ENCODE peak calls at places on chromosomes 2 and 18, in five cellular contexts. H, M, O, A and E are unnamed samples.

GRCh38 chr18:42131044-42131939 is 176.3 kb downstream of the PIK3C3 start:
- DNase-seq in A (no peak), M (no peak), H (no peak), O (no peak), E (no peak)

GRCh38 chr18:48578289-48578688 is 39.5 kb downstream of the CTIF start:
- DNase-seq in O (no peak), A (no peak), H (no peak), M (no peak), E (no peak)

GRCh38 chr2:45892236-45892701 is 240.8 kb downstream of the PRKCE start:
- DNase-seq in O (no peak), H (no peak), M (no peak), A (no peak), E (no peak)

GRCh38 chr2:43032248-43032893 is 194.0 kb downstream of the ZFP36L2 start:
- DNase-seq in O (no peak), M (no peak), H (no peak), A (peak; percentile 77), E (no peak)

GRCh38 chr2:239935789-239936758 is 89.1 kb downstream of the NDUFA10 start:
- DNase-seq in A (no peak), M (peak; percentile 52), H (no peak), O (no peak), E (no peak)

GRCh38 chr2:10161206-10161931 is 38.8 kb downstream of the RRM2 start:
- DNase-seq in A (peak; percentile 77), M (no peak), O (no peak), H (no peak), E (no peak)

GRCh38 chr2:209556354-209556961 is 132.6 kb downstream of the MAP2 start:
- DNase-seq in H (peak; percentile 6), M (no peak), O (no peak), A (peak; percentile 34), E (no peak)

GRCh38 chr2:9678554-9678953 is 47.8 kb upstream of the YWHAQ start:
- DNase-seq in A (no peak), O (no peak), H (no peak), M (no peak), E (no peak)

GRCh38 chr2:30267161-30267568 is 35.8 kb downstream of the LBH start:
- DNase-seq in A (no peak), O (no peak), M (peak; percentile 85), H (no peak), E (no peak)

GRCh38 chr2:157338013-157338412 is 12.4 kb upstream of the ERMN start:
- DNase-seq in A (no peak), H (no peak), M (no peak), O (no peak), E (no peak)

GRCh38 chr2:188776634-188777033 is 197.5 kb upstream of the COL3A1 start:
- DNase-seq in M (no peak), H (no peak), A (no peak), O (no peak), E (no peak)

GRCh38 chr18:53457068-53457467 is 767.4 kb downstream of the MBD2 start:
- DNase-seq in A (no peak), H (no peak), O (no peak), M (no peak), E (no peak)

GRCh38 chr18:13558790-13559189 is 167.6 kb downstream of the FAM210A start:
- DNase-seq in M (no peak), H (no peak), A (no peak), O (no peak), E (no peak)

GRCh38 chr2:231922945-231923344 is 3.3 kb downstream of the NPPC start:
- DNase-seq in M (peak; percentile 12), A (no peak), H (no peak), O (no peak), E (no peak)

GRCh38 chr2:10286216-10287037 is 16.3 kb upstream of the HPCAL1 start:
- DNase-seq in M (no peak), O (peak; percentile 64), H (no peak), A (no peak), E (no peak)

GRCh38 chr2:119292226-119292625 is 68.6 kb downstream of the STEAP3 start:
- DNase-seq in M (no peak), A (peak; percentile 52), H (no peak), O (no peak), E (no peak)